ENCODE peak calls at places on chromosomes 11 and 22, in five cellular contexts. H is tibial artery, V is mucosa of descending colon, P is IMR-90, M is AG04449. F is an unnamed sample.
A peak's percentile ranks its signal among the peaks of the same experiment; 100 is the strongest.

GRCh38 chr11:70080763-70081162 is 2.6 kb downstream of the ANO1 start:
- DNase-seq in H (no peak), V (no peak), P (no peak), M (no peak), F (no peak)

GRCh38 chr11:17610402-17610894 is 63.4 kb downstream of the OTOG start:
- DNase-seq in H (no peak), V (no peak), P (no peak), M (no peak), F (peak; percentile 12)

GRCh38 chr11:66915046-66915832 is 42.9 kb downstream of the PC start:
- DNase-seq in H (no peak), V (no peak), P (no peak), M (no peak), F (no peak)

GRCh38 chr11:113563766-113564165 is 88.6 kb upstream of the DRD2 start:
- DNase-seq in H (no peak), V (no peak), P (no peak), M (no peak), F (no peak)

GRCh38 chr11:8087185-8087584 is 6.2 kb downstream of the TUB start:
- DNase-seq in H (no peak), V (no peak), P (no peak), M (no peak), F (no peak)

GRCh38 chr22:24370426-24370825 is 57.0 kb upstream of the ADORA2A start:
- DNase-seq in H (no peak), V (no peak), P (no peak), M (no peak), F (no peak)

GRCh38 chr22:44344407-44344806 is 31.7 kb upstream of the SHISAL1 start:
- DNase-seq in H (no peak), V (no peak), P (no peak), M (no peak), F (no peak)

GRCh38 chr11:117816151-117816741 is 8.3 kb downstream of the FXYD2 start:
- DNase-seq in H (no peak), V (peak; percentile 62), P (peak; percentile 30), M (no peak), F (no peak)

GRCh38 chr22:29348956-29349355 is 33.5 kb upstream of the RASL10A start:
- DNase-seq in H (no peak), V (no peak), P (no peak), M (no peak), F (peak; percentile 90)

GRCh38 chr11:3137486-3138177 is 27.5 kb downstream of the OSBPL5 start:
- DNase-seq in H (peak; percentile 58), V (no peak), P (no peak), M (no peak), F (no peak)

GRCh38 chr11:60951909-60952741 is at the start of gene SLC15A3:
- DNase-seq in H (peak; percentile 88), V (peak; percentile 83), P (peak; percentile 27), M (no peak), F (peak; percentile 49)

GRCh38 chr11:94130589-94131362 is 2.1 kb downstream of the PANX1 start:
- DNase-seq in H (no peak), V (no peak), P (peak; percentile 89), M (peak; percentile 73), F (no peak)

GRCh38 chr11:63553759-63554158 is 9.4 kb downstream of the PLAAT2 start:
- DNase-seq in H (no peak), V (no peak), P (no peak), M (no peak), F (no peak)

GRCh38 chr11:76313913-76314740 is 66.8 kb downstream of the THAP12 start:
- DNase-seq in H (no peak), V (no peak), P (no peak), M (no peak), F (no peak)

GRCh38 chr22:35552186-35552842 is 11.7 kb downstream of the RASD2 start:
- DNase-seq in H (no peak), V (no peak), P (no peak), M (no peak), F (no peak)

GRCh38 chr22:29149841-29150555 is 55.7 kb upstream of the EMID1 start:
- DNase-seq in H (peak; percentile 58), V (no peak), P (no peak), M (no peak), F (no peak)

GRCh38 chr11:12454782-12455181 is 77.4 kb downstream of the PARVA start:
- DNase-seq in H (no peak), V (no peak), P (peak; percentile 58), M (no peak), F (no peak)

GRCh38 chr11:64448599-64449380 is 89.8 kb downstream of the RPS6KA4 start:
- DNase-seq in H (peak; percentile 94), V (peak; percentile 86), P (peak; percentile 43), M (no peak), F (peak; percentile 76)

GRCh38 chr11:37182036-37182435 is 584.0 kb upstream of the RAG2 start:
- DNase-seq in H (no peak), V (no peak), P (no peak), M (no peak), F (no peak)

GRCh38 chr11:35786918-35787557 is 124.5 kb downstream of the TRIM44 start:
- DNase-seq in H (no peak), V (no peak), P (peak; percentile 73), M (peak; percentile 44), F (no peak)

GRCh38 chr11:35786188-35786587 is 123.6 kb downstream of the TRIM44 start:
- DNase-seq in H (no peak), V (no peak), P (peak; percentile 29), M (no peak), F (no peak)

GRCh38 chr11:35783803-35784202 is 121.2 kb downstream of the TRIM44 start:
- DNase-seq in H (no peak), V (no peak), P (no peak), M (no peak), F (no peak)

GRCh38 chr11:35784699-35785098 is 122.1 kb downstream of the TRIM44 start:
- DNase-seq in H (no peak), V (no peak), P (no peak), M (no peak), F (no peak)

GRCh38 chr11:35785287-35786167 is 123.0 kb downstream of the TRIM44 start:
- DNase-seq in H (no peak), V (no peak), P (no peak), M (no peak), F (no peak)
- H3K4me3 ChIP-seq in H (no peak overlapping the region), V (no peak overlapping the region), P (no peak overlapping the region), M (no peak overlapping the region), F (no peak overlapping the region)

DNA sequence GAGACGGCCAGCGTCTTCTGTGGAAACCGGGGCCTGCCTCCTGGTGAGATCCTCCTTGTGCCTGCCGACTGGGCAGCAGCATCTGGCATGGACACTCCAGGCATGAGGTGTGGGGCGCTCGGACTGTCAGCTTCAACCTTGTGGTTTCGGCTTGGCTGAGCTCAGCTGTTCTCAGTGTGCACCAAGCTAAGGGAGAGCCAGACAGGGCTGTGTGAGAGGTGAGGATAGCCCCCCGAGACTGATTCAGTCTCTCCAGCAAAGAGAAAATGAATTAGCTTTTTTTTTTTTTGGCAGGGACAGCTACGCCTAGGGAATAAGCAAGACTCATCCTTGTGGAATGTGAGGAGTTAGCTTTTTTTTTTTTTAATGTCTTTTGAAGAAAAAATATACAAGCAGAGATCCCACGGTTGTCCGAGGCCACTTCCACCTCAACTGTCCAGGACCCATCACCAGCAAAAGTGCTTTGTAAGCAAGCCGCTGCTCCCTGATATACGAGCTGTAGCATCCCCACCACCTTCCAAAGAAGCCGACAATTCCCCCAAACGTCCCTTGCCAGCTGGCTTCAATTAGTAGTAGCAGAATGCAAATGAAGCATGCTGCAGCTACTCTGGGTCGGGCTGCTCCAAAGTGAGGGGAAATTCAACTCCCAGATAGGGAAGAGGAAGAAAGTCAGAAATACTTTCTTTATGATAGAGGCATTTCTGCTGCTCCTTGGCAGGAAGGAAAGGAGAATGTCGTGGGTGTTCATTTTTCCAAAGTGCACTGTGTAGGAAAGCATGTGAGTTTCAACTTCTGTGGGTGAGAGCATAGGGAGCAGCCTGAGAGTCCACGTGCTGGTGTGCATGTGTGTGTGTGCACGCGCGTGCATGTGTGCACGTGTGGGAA is 9.8 kb upstream of the THY1 start:
- DNase-seq in H (no peak), V (no peak), P (peak; percentile 77), M (no peak), F (no peak)
- H3K4me3 ChIP-seq in H (peak overlapping the region; percentile 27), V (no peak overlapping the region), P (peak overlapping the region; percentile 14), M (peak overlapping the region; percentile 48), F (no peak overlapping the region)

GRCh38 chr11:31805037-31805628 is 6.0 kb downstream of the PAX6 start:
- DNase-seq in H (no peak), V (no peak), P (no peak), M (no peak), F (no peak)
- H3K4me3 ChIP-seq in H (peak overlapping the region; percentile 14), V (no peak overlapping the region), P (no peak overlapping the region), M (no peak overlapping the region), F (peak overlapping the region; percentile 24)

DNA sequence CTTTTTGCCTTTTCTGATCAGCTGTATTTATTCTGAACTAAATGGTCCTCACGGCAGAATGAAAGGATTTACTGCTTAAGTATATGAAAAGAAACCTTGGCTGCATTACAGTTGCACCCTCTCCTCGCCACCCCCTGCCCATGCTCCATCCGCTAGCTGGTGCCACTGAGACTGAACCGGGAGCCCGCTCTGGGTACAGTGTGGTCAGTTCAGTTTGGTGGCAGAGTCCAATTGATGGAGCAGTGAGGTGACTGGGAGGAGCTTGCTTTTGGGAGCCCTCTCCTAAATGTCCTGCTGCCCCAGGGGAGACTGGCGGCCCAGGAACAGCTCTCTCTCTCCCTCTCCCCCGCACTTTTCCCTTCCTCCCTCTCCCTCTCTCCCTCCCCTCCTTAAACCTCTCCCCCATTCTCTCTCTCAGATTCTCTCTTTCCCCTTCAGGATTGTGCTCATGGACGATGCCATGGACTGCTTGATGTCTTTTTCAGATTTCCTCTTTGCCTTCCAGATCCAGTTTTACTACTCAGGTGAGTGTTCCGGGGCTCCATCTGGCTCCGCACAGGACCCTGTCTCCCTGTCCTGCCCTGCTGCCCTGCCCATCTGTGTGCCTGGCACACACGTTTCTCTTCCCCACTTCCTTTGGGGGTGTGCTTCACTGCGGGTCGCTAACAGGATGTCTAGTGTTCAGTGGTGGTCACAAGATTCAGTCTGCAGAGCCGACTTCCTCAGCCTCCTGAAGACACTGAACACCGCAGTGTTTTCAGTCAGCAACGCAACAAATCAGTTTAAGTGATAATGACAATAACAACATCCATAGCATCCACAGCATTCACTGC is 21.7 kb downstream of the ARFGAP2 start:
- DNase-seq in H (no peak), V (no peak), P (no peak), M (no peak), F (no peak)
- H3K4me3 ChIP-seq in H (no peak overlapping the region), V (no peak overlapping the region), P (no peak overlapping the region), M (no peak overlapping the region), F (no peak overlapping the region)

GRCh38 chr22:46073683-46074504 is 76.4 kb upstream of the PPARA start:
- DNase-seq in H (peak; percentile 83), V (peak; percentile 48), P (peak; percentile 42), M (no peak), F (no peak)
- H3K4me3 ChIP-seq in H (peak overlapping the region; percentile 85), V (peak overlapping the region; percentile 64), P (peak overlapping the region; percentile 96), M (peak overlapping the region; percentile 77), F (peak overlapping the region; percentile 82)

GRCh38 chr11:102320679-102321078 is 3.4 kb downstream of the BIRC3 start:
- DNase-seq in H (no peak), V (no peak), P (no peak), M (no peak), F (no peak)

GRCh38 chr11:102320166-102320565 is 2.9 kb downstream of the BIRC3 start:
- DNase-seq in H (no peak), V (no peak), P (no peak), M (no peak), F (no peak)

GRCh38 chr11:102318469-102318868 is 1.2 kb downstream of the BIRC3 start:
- DNase-seq in H (no peak), V (no peak), P (peak; percentile 48), M (no peak), F (no peak)

GRCh38 chr11:102317768-102318103 is 452 bp downstream of the BIRC3 start:
- DNase-seq in H (no peak), V (no peak), P (no peak), M (no peak), F (no peak)

GRCh38 chr11:102319544-102319943 is 2.3 kb downstream of the BIRC3 start:
- DNase-seq in H (no peak), V (no peak), P (no peak), M (no peak), F (no peak)
- H3K4me3 ChIP-seq in H (no peak overlapping the region), V (no peak overlapping the region), P (no peak overlapping the region), M (no peak overlapping the region), F (no peak overlapping the region)